ENCODE peak calls at places on chromosomes 16 and 17, in seven cellular contexts. One of them, this sample, is unnamed.
A peak's percentile ranks its signal among the peaks of the same experiment; 100 is the strongest.

GRCh38 chr17:45123930-45124796 is 8.2 kb downstream of the PLCD3 start:
- DNase-seq in neuronal stem cell: no peak
- DNase-seq in mesenchymal stem cell: peak; percentile 94
- DNase-seq in H1: no peak
- DNase-seq in IMR-90: peak; percentile 91
- DNase-seq in H9: peak; percentile 75
- DNase-seq in mesendoderm: peak; percentile 81
- DNase-seq in this sample: no peak

GRCh38 chr17:27878776-27879562 is 14.2 kb downstream of the LYRM9 start:
- DNase-seq in neuronal stem cell: no peak
- DNase-seq in H1: no peak
- DNase-seq in mesenchymal stem cell: no peak
- DNase-seq in H9: no peak
- DNase-seq in mesendoderm: no peak
- DNase-seq in IMR-90: no peak
- DNase-seq in this sample: no peak

GRCh38 chr17:76408037-76408849 is 23.8 kb downstream of the SPHK1 start:
- DNase-seq in H1: no peak
- DNase-seq in mesendoderm: peak; percentile 68
- DNase-seq in IMR-90: peak; percentile 39
- DNase-seq in H9: peak; percentile 78
- DNase-seq in neuronal stem cell: peak; percentile 32
- DNase-seq in mesenchymal stem cell: peak; percentile 52
- DNase-seq in this sample: peak; percentile 35

GRCh38 chr17:63275318-63275967 is 170.7 kb downstream of the CYB561 start:
- DNase-seq in mesenchymal stem cell: peak; percentile 94
- DNase-seq in H9: no peak
- DNase-seq in neuronal stem cell: no peak
- DNase-seq in IMR-90: peak; percentile 99
- DNase-seq in mesendoderm: peak; percentile 49
- DNase-seq in H1: no peak
- DNase-seq in this sample: peak; percentile 75

GRCh38 chr17:36851230-36851629 is 86.0 kb upstream of the LHX1 start:
- DNase-seq in neuronal stem cell: no peak
- DNase-seq in mesendoderm: no peak
- DNase-seq in H9: no peak
- DNase-seq in mesenchymal stem cell: peak; percentile 40
- DNase-seq in IMR-90: peak; percentile 45
- DNase-seq in H1: no peak
- DNase-seq in this sample: no peak

GRCh38 chr16:51431517-51432241 is 280.6 kb upstream of the SALL1 start:
- DNase-seq in IMR-90: peak; percentile 99
- DNase-seq in mesenchymal stem cell: peak; percentile 98
- DNase-seq in mesendoderm: peak; percentile 41
- DNase-seq in H9: no peak
- DNase-seq in neuronal stem cell: no peak
- DNase-seq in H1: no peak
- DNase-seq in this sample: no peak

GRCh38 chr17:20273741-20274500 is 193.4 kb downstream of the LGALS9B start:
- DNase-seq in H1: no peak
- DNase-seq in neuronal stem cell: no peak
- DNase-seq in H9: no peak
- DNase-seq in IMR-90: no peak
- DNase-seq in mesenchymal stem cell: no peak
- DNase-seq in mesendoderm: no peak
- DNase-seq in this sample: no peak

GRCh38 chr17:41530062-41531048 is 2.2 kb upstream of the KRT19 start:
- DNase-seq in mesenchymal stem cell: peak; percentile 96
- DNase-seq in mesendoderm: peak; percentile 98
- DNase-seq in neuronal stem cell: no peak
- DNase-seq in H9: no peak
- DNase-seq in H1: no peak
- DNase-seq in IMR-90: peak; percentile 93
- DNase-seq in this sample: peak; percentile 96

GRCh38 chr17:66507103-66507923 is 204.9 kb downstream of the PRKCA start:
- DNase-seq in neuronal stem cell: no peak
- DNase-seq in mesendoderm: peak; percentile 38
- DNase-seq in mesenchymal stem cell: peak; percentile 72
- DNase-seq in H1: no peak
- DNase-seq in IMR-90: peak; percentile 75
- DNase-seq in H9: no peak
- DNase-seq in this sample: no peak

GRCh38 chr16:17508303-17508702 is 37.5 kb upstream of the XYLT1 start:
- DNase-seq in H1: no peak
- DNase-seq in neuronal stem cell: no peak
- DNase-seq in mesendoderm: no peak
- DNase-seq in H9: no peak
- DNase-seq in IMR-90: no peak
- DNase-seq in mesenchymal stem cell: no peak
- DNase-seq in this sample: peak; percentile 97

GRCh38 chr16:55468352-55468990 is 10.5 kb upstream of the MMP2 start:
- DNase-seq in H9: no peak
- DNase-seq in IMR-90: no peak
- DNase-seq in mesenchymal stem cell: no peak
- DNase-seq in H1: no peak
- DNase-seq in mesendoderm: no peak
- DNase-seq in neuronal stem cell: no peak
- DNase-seq in this sample: no peak

GRCh38 chr17:82281076-82281475 is 7.6 kb upstream of the CSNK1D start:
- DNase-seq in mesenchymal stem cell: no peak
- DNase-seq in mesendoderm: no peak
- DNase-seq in H1: no peak
- DNase-seq in neuronal stem cell: no peak
- DNase-seq in H9: no peak
- DNase-seq in IMR-90: no peak
- DNase-seq in this sample: no peak

DNA sequence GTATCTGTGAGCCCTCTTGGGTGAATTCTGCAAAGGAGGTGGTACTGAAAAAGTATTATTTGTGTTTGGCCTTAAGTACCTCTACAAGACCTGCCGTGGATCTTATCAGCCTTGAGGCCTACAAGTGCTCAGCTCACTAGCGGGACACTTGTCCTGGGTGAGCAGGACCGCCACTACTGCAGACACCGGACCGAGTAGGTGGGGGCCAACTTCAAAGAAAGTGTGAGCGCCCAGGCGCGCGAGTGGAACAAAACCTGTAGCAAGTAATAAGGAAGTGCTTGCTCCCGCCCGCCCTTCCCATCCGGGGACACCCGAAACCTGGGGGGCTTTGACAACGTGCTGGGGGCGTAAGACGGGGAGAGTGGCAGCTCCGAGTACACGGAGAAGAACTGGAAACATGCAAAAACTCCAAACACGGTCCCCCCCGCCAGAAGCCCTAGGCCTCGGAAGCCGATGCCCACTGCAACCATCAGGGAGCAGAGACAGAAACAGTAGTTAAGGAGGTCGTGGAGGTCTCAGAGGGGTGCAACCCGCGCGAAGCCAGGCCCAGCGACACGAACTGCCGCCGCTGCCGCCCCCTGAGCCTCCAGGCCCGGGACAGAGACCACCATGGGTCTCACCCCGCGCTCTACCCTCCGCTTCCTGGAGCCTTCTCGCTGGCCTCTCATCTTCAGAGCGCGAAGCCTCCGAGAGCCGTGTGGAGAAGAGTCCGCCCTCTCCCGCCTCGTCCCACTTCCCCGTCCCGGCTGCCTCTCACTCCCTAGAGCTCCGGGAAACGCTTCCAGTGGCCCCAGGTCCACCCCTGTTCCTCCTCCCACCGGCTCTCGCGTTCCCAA is 563 bp downstream of the CNOT1 start:
- DNase-seq in H9: peak; percentile 32
- DNase-seq in mesenchymal stem cell: peak; percentile 49
- DNase-seq in IMR-90: peak; percentile 8
- DNase-seq in mesendoderm: peak; percentile 54
- DNase-seq in H1: no peak
- DNase-seq in neuronal stem cell: peak; percentile 23
- DNase-seq in this sample: no peak
- H2BK120ac ChIP-seq in H9: peak overlapping the region; percentile 38
- H2BK120ac ChIP-seq in mesenchymal stem cell: peak overlapping the region; percentile 51
- H2BK120ac ChIP-seq in IMR-90: peak overlapping the region; percentile 61
- H2BK120ac ChIP-seq in mesendoderm: peak overlapping the region; percentile 8
- H2BK120ac ChIP-seq in H1: no peak overlapping the region
- H2BK120ac ChIP-seq in neuronal stem cell: peak overlapping the region; percentile 98
- H2BK120ac ChIP-seq in this sample: peak overlapping the region; percentile 88

GRCh38 chr17:81196505-81197408 is 26.0 kb downstream of the CEP131 start:
- DNase-seq in mesendoderm: no peak
- DNase-seq in neuronal stem cell: no peak
- DNase-seq in H9: no peak
- DNase-seq in H1: no peak
- DNase-seq in IMR-90: no peak
- DNase-seq in mesenchymal stem cell: no peak
- DNase-seq in this sample: no peak
- H2BK120ac ChIP-seq in mesendoderm: no peak overlapping the region
- H2BK120ac ChIP-seq in neuronal stem cell: no peak overlapping the region
- H2BK120ac ChIP-seq in H9: no peak overlapping the region
- H2BK120ac ChIP-seq in H1: no peak overlapping the region
- H2BK120ac ChIP-seq in IMR-90: no peak overlapping the region
- H2BK120ac ChIP-seq in mesenchymal stem cell: no peak overlapping the region
- H2BK120ac ChIP-seq in this sample: no peak overlapping the region

GRCh38 chr16:10883004-10883403 is 6.0 kb downstream of the CIITA start:
- DNase-seq in mesendoderm: peak; percentile 7
- DNase-seq in H1: no peak
- DNase-seq in neuronal stem cell: no peak
- DNase-seq in H9: no peak
- DNase-seq in mesenchymal stem cell: no peak
- DNase-seq in IMR-90: no peak
- DNase-seq in this sample: no peak
- H2BK120ac ChIP-seq in mesendoderm: no peak overlapping the region
- H2BK120ac ChIP-seq in H1: no peak overlapping the region
- H2BK120ac ChIP-seq in neuronal stem cell: no peak overlapping the region
- H2BK120ac ChIP-seq in H9: no peak overlapping the region
- H2BK120ac ChIP-seq in mesenchymal stem cell: no peak overlapping the region
- H2BK120ac ChIP-seq in IMR-90: no peak overlapping the region
- H2BK120ac ChIP-seq in this sample: no peak overlapping the region

GRCh38 chr16:67386861-67387455 is 6.3 kb downstream of the TPPP3 start:
- DNase-seq in IMR-90: no peak
- DNase-seq in H9: no peak
- DNase-seq in mesendoderm: no peak
- DNase-seq in H1: no peak
- DNase-seq in neuronal stem cell: no peak
- DNase-seq in mesenchymal stem cell: no peak
- DNase-seq in this sample: no peak
- H2BK120ac ChIP-seq in IMR-90: no peak overlapping the region
- H2BK120ac ChIP-seq in H9: no peak overlapping the region
- H2BK120ac ChIP-seq in mesendoderm: no peak overlapping the region
- H2BK120ac ChIP-seq in H1: no peak overlapping the region
- H2BK120ac ChIP-seq in neuronal stem cell: no peak overlapping the region
- H2BK120ac ChIP-seq in mesenchymal stem cell: no peak overlapping the region
- H2BK120ac ChIP-seq in this sample: no peak overlapping the region

GRCh38 chr17:75390982-75391381 is 14.5 kb downstream of the GRB2 start:
- DNase-seq in mesendoderm: no peak
- DNase-seq in mesenchymal stem cell: no peak
- DNase-seq in neuronal stem cell: no peak
- DNase-seq in IMR-90: peak; percentile 39
- DNase-seq in H1: no peak
- DNase-seq in H9: no peak
- DNase-seq in this sample: no peak
- H2BK120ac ChIP-seq in mesendoderm: no peak overlapping the region
- H2BK120ac ChIP-seq in mesenchymal stem cell: no peak overlapping the region
- H2BK120ac ChIP-seq in neuronal stem cell: no peak overlapping the region
- H2BK120ac ChIP-seq in IMR-90: no peak overlapping the region
- H2BK120ac ChIP-seq in H1: no peak overlapping the region
- H2BK120ac ChIP-seq in H9: no peak overlapping the region
- H2BK120ac ChIP-seq in this sample: no peak overlapping the region

DNA sequence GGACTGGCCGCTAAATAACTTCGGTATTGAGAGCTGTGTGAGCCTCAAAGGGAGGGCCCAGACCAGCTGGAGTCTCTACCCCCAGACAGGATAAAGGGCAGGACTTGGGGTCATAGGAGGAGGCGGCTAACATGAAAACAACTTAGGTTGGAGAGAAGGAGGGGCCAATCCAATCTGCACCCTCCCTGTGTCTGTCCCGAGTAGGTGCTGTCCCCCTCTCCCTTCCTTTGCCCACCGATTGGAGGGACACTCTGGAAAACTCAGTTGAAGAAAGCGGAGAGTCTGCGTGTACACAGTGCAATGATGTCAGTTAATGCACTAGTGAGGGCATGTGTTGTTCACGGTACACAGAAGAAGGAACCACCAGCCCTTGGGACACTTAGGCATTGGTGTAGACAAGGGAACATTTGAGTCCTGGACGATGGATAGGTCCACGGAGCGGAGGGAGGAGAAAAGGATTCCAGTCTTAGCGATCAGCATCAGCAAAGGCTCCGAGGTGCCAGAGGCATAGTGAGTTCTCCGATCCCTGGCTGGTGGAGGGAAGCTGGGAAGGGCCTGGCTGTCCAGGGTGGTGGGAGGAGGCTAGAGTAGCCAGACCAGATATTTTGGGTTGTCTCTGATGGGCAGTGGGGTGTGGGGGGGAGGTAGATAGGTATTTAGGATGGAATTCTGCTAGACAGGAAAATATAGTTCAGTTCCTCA is 761 bp downstream of the NOL3 start:
- DNase-seq in mesenchymal stem cell: peak; percentile 70
- DNase-seq in IMR-90: peak; percentile 41
- DNase-seq in mesendoderm: peak; percentile 34
- DNase-seq in neuronal stem cell: no peak
- DNase-seq in H1: no peak
- DNase-seq in H9: no peak
- DNase-seq in this sample: peak; percentile 50
- H2BK120ac ChIP-seq in mesenchymal stem cell: peak overlapping the region; percentile 93
- H2BK120ac ChIP-seq in IMR-90: peak overlapping the region; percentile 74
- H2BK120ac ChIP-seq in mesendoderm: no peak overlapping the region
- H2BK120ac ChIP-seq in neuronal stem cell: no peak overlapping the region
- H2BK120ac ChIP-seq in H1: no peak overlapping the region
- H2BK120ac ChIP-seq in H9: no peak overlapping the region
- H2BK120ac ChIP-seq in this sample: no peak overlapping the region